ENCODE peak calls at places on chromosomes 12 and 14, in six cellular contexts. One of them, this sample, is unnamed.
A peak's percentile ranks its signal among the peaks of the same experiment; 100 is the strongest.

GRCh38 chr14:58098507-58098906 is 53.5 kb downstream of the ARMH4 start:
- DNase-seq in NCI-H146: no peak
- DNase-seq in WERI-Rb-1: no peak
- DNase-seq in pulmonary artery endothelial cell: peak; percentile 20
- DNase-seq in effector memory CD8-positive, alpha-beta T cell: no peak
- DNase-seq in effector CD4-positive, alpha-beta T cell: no peak
- DNase-seq in this sample: no peak

GRCh38 chr12:18430425-18431048 is 169.2 kb downstream of the PIK3C2G start:
- DNase-seq in pulmonary artery endothelial cell: peak; percentile 19
- DNase-seq in effector memory CD8-positive, alpha-beta T cell: no peak
- DNase-seq in effector CD4-positive, alpha-beta T cell: no peak
- DNase-seq in WERI-Rb-1: peak; percentile 62
- DNase-seq in NCI-H146: peak; percentile 88
- DNase-seq in this sample: peak; percentile 84

GRCh38 chr14:23828001-23828400 is 125.6 kb upstream of the DHRS4 start:
- DNase-seq in effector CD4-positive, alpha-beta T cell: no peak
- DNase-seq in NCI-H146: no peak
- DNase-seq in pulmonary artery endothelial cell: no peak
- DNase-seq in effector memory CD8-positive, alpha-beta T cell: no peak
- DNase-seq in WERI-Rb-1: no peak
- DNase-seq in this sample: peak; percentile 18

GRCh38 chr14:23646648-23647549 is 10.7 kb downstream of the DHRS2 start:
- DNase-seq in pulmonary artery endothelial cell: no peak
- DNase-seq in WERI-Rb-1: no peak
- DNase-seq in effector CD4-positive, alpha-beta T cell: no peak
- DNase-seq in NCI-H146: no peak
- DNase-seq in effector memory CD8-positive, alpha-beta T cell: no peak
- DNase-seq in this sample: no peak

GRCh38 chr12:31749024-31749704 is 20.3 kb upstream of the AMN1 start:
- DNase-seq in WERI-Rb-1: no peak
- DNase-seq in pulmonary artery endothelial cell: peak; percentile 96
- DNase-seq in effector memory CD8-positive, alpha-beta T cell: peak; percentile 19
- DNase-seq in effector CD4-positive, alpha-beta T cell: peak; percentile 22
- DNase-seq in NCI-H146: peak; percentile 98
- DNase-seq in this sample: peak; percentile 97

GRCh38 chr12:64385468-64385867 is 5.1 kb downstream of the C12orf56 start:
- DNase-seq in pulmonary artery endothelial cell: no peak
- DNase-seq in WERI-Rb-1: no peak
- DNase-seq in effector memory CD8-positive, alpha-beta T cell: no peak
- DNase-seq in NCI-H146: no peak
- DNase-seq in effector CD4-positive, alpha-beta T cell: no peak
- DNase-seq in this sample: no peak

GRCh38 chr12:8860165-8860961 is 37.9 kb downstream of the A2ML1 start:
- DNase-seq in effector CD4-positive, alpha-beta T cell: peak; percentile 19
- DNase-seq in effector memory CD8-positive, alpha-beta T cell: peak; percentile 12
- DNase-seq in NCI-H146: peak; percentile 49
- DNase-seq in WERI-Rb-1: peak; percentile 40
- DNase-seq in pulmonary artery endothelial cell: peak; percentile 30
- DNase-seq in this sample: peak; percentile 84

GRCh38 chr14:68297871-68298468 is 478.4 kb downstream of the RAD51B start:
- DNase-seq in effector memory CD8-positive, alpha-beta T cell: no peak
- DNase-seq in WERI-Rb-1: no peak
- DNase-seq in effector CD4-positive, alpha-beta T cell: no peak
- DNase-seq in pulmonary artery endothelial cell: peak; percentile 29
- DNase-seq in NCI-H146: no peak
- DNase-seq in this sample: peak; percentile 52

GRCh38 chr14:36091096-36091495 is 85.4 kb downstream of the PTCSC3 start:
- DNase-seq in WERI-Rb-1: no peak
- DNase-seq in effector memory CD8-positive, alpha-beta T cell: no peak
- DNase-seq in effector CD4-positive, alpha-beta T cell: no peak
- DNase-seq in pulmonary artery endothelial cell: no peak
- DNase-seq in NCI-H146: peak; percentile 25
- DNase-seq in this sample: peak; percentile 41

GRCh38 chr12:47328831-47329545 is 249.2 kb upstream of the AMIGO2 start:
- DNase-seq in pulmonary artery endothelial cell: no peak
- DNase-seq in NCI-H146: no peak
- DNase-seq in effector CD4-positive, alpha-beta T cell: no peak
- DNase-seq in WERI-Rb-1: no peak
- DNase-seq in effector memory CD8-positive, alpha-beta T cell: no peak
- DNase-seq in this sample: peak; percentile 41

GRCh38 chr14:67487937-67488893 is at the start of gene TMEM229B:
- DNase-seq in NCI-H146: no peak
- DNase-seq in pulmonary artery endothelial cell: no peak
- DNase-seq in WERI-Rb-1: no peak
- DNase-seq in effector memory CD8-positive, alpha-beta T cell: peak; percentile 73
- DNase-seq in effector CD4-positive, alpha-beta T cell: peak; percentile 49
- DNase-seq in this sample: peak; percentile 42

GRCh38 chr12:12032260-12032761 is 38.4 kb upstream of the BCL2L14 start:
- DNase-seq in NCI-H146: peak; percentile 57
- DNase-seq in effector CD4-positive, alpha-beta T cell: no peak
- DNase-seq in effector memory CD8-positive, alpha-beta T cell: no peak
- DNase-seq in WERI-Rb-1: no peak
- DNase-seq in pulmonary artery endothelial cell: no peak
- DNase-seq in this sample: no peak

GRCh38 chr12:29961231-29961630 is 177.5 kb upstream of the TMTC1 start:
- DNase-seq in effector memory CD8-positive, alpha-beta T cell: no peak
- DNase-seq in NCI-H146: no peak
- DNase-seq in WERI-Rb-1: no peak
- DNase-seq in pulmonary artery endothelial cell: no peak
- DNase-seq in effector CD4-positive, alpha-beta T cell: no peak
- DNase-seq in this sample: peak; percentile 36

GRCh38 chr12:46148706-46149463 is 120.0 kb downstream of the SLC38A1 start:
- DNase-seq in NCI-H146: no peak
- DNase-seq in effector memory CD8-positive, alpha-beta T cell: no peak
- DNase-seq in WERI-Rb-1: no peak
- DNase-seq in effector CD4-positive, alpha-beta T cell: no peak
- DNase-seq in pulmonary artery endothelial cell: no peak
- DNase-seq in this sample: no peak

GRCh38 chr14:89621791-89622638 is 205.0 kb upstream of the FOXN3 start:
- DNase-seq in NCI-H146: no peak
- DNase-seq in WERI-Rb-1: peak; percentile 68
- DNase-seq in effector CD4-positive, alpha-beta T cell: no peak
- DNase-seq in pulmonary artery endothelial cell: no peak
- DNase-seq in effector memory CD8-positive, alpha-beta T cell: no peak
- DNase-seq in this sample: no peak

GRCh38 chr14:92540472-92541048 is 27.0 kb downstream of the RIN3 start:
- DNase-seq in WERI-Rb-1: no peak
- DNase-seq in effector memory CD8-positive, alpha-beta T cell: no peak
- DNase-seq in pulmonary artery endothelial cell: peak; percentile 98
- DNase-seq in NCI-H146: no peak
- DNase-seq in effector CD4-positive, alpha-beta T cell: no peak
- DNase-seq in this sample: peak; percentile 99

GRCh38 chr12:7588703-7589329 is 76.9 kb downstream of the APOBEC1 start:
- DNase-seq in NCI-H146: no peak
- DNase-seq in effector memory CD8-positive, alpha-beta T cell: peak; percentile 43
- DNase-seq in pulmonary artery endothelial cell: peak; percentile 11
- DNase-seq in WERI-Rb-1: peak; percentile 54
- DNase-seq in effector CD4-positive, alpha-beta T cell: no peak
- DNase-seq in this sample: peak; percentile 66

GRCh38 chr12:87812030-87812429 is 217.2 kb downstream of the C12orf50 start:
- DNase-seq in effector memory CD8-positive, alpha-beta T cell: no peak
- DNase-seq in pulmonary artery endothelial cell: no peak
- DNase-seq in WERI-Rb-1: no peak
- DNase-seq in effector CD4-positive, alpha-beta T cell: no peak
- DNase-seq in NCI-H146: no peak
- DNase-seq in this sample: peak; percentile 70

GRCh38 chr12:47636908-47637780 is 68.7 kb downstream of the RPAP3 start:
- DNase-seq in WERI-Rb-1: peak; percentile 64
- DNase-seq in pulmonary artery endothelial cell: no peak
- DNase-seq in NCI-H146: peak; percentile 71
- DNase-seq in effector CD4-positive, alpha-beta T cell: peak; percentile 10
- DNase-seq in effector memory CD8-positive, alpha-beta T cell: peak; percentile 30
- DNase-seq in this sample: peak; percentile 45

GRCh38 chr12:48966177-48966890 is 5.2 kb downstream of the WNT10B start:
- DNase-seq in WERI-Rb-1: no peak
- DNase-seq in pulmonary artery endothelial cell: no peak
- DNase-seq in effector CD4-positive, alpha-beta T cell: no peak
- DNase-seq in NCI-H146: no peak
- DNase-seq in effector memory CD8-positive, alpha-beta T cell: no peak
- DNase-seq in this sample: no peak

GRCh38 chr14:94932589-94932988 is 162.7 kb upstream of the GSC start:
- DNase-seq in effector CD4-positive, alpha-beta T cell: no peak
- DNase-seq in effector memory CD8-positive, alpha-beta T cell: no peak
- DNase-seq in WERI-Rb-1: no peak
- DNase-seq in pulmonary artery endothelial cell: no peak
- DNase-seq in NCI-H146: no peak
- DNase-seq in this sample: no peak

GRCh38 chr12:46585854-46586621 is 213.5 kb upstream of the SLC38A2 start:
- DNase-seq in effector memory CD8-positive, alpha-beta T cell: peak; percentile 28
- DNase-seq in effector CD4-positive, alpha-beta T cell: no peak
- DNase-seq in NCI-H146: no peak
- DNase-seq in pulmonary artery endothelial cell: peak; percentile 24
- DNase-seq in WERI-Rb-1: no peak
- DNase-seq in this sample: peak; percentile 91

GRCh38 chr12:57456737-57457490 is 1.8 kb downstream of the INHBE start:
- DNase-seq in effector CD4-positive, alpha-beta T cell: no peak
- DNase-seq in WERI-Rb-1: no peak
- DNase-seq in NCI-H146: no peak
- DNase-seq in effector memory CD8-positive, alpha-beta T cell: no peak
- DNase-seq in pulmonary artery endothelial cell: no peak
- DNase-seq in this sample: no peak

GRCh38 chr12:48998497-48999353 is 450 bp downstream of the DDN start:
- DNase-seq in effector memory CD8-positive, alpha-beta T cell: peak; percentile 27
- DNase-seq in WERI-Rb-1: no peak
- DNase-seq in pulmonary artery endothelial cell: no peak
- DNase-seq in effector CD4-positive, alpha-beta T cell: no peak
- DNase-seq in NCI-H146: peak; percentile 54
- DNase-seq in this sample: no peak

GRCh38 chr12:124544311-124544970 is 23.0 kb downstream of the NCOR2 start:
- DNase-seq in WERI-Rb-1: peak; percentile 91
- DNase-seq in effector CD4-positive, alpha-beta T cell: no peak
- DNase-seq in effector memory CD8-positive, alpha-beta T cell: no peak
- DNase-seq in pulmonary artery endothelial cell: no peak
- DNase-seq in NCI-H146: no peak
- DNase-seq in this sample: no peak

GRCh38 chr12:18275974-18276373 is 14.7 kb downstream of the PIK3C2G start:
- DNase-seq in effector memory CD8-positive, alpha-beta T cell: no peak
- DNase-seq in pulmonary artery endothelial cell: no peak
- DNase-seq in WERI-Rb-1: no peak
- DNase-seq in NCI-H146: no peak
- DNase-seq in effector CD4-positive, alpha-beta T cell: no peak
- DNase-seq in this sample: peak; percentile 19

This sample was measured in choroid plexus epithelial cell.